ENCODE peak calls at places on chromosomes 4 and X, in ten cellular contexts. One of them, this sample, is unnamed.

GRCh38 chr4:138958519-138958918 is 57.1 kb upstream of the NOCT start:
- DNase-seq in activated CD4-positive, alpha-beta T cell treated with anti-CD3 and anti-CD28 coated beads for 48 hours: no peak
- DNase-seq in Right ventricle myocardium inferior: no peak
- DNase-seq in T-helper 22 cell: no peak
- DNase-seq in WTC11: no peak
- DNase-seq in hypothalamus: no peak
- DNase-seq in astrocyte: no peak
- DNase-seq in brain microvascular endothelial cell: no peak
- DNase-seq in NCI-H1092 treated with DMSO at 0.1 percent for 48 hours: no peak
- DNase-seq in fibroblast of the aortic adventitia: no peak
- DNase-seq in this sample: peak

GRCh38 chr4:106746451-106746850 is 289.7 kb downstream of the DKK2 start:
- DNase-seq in activated CD4-positive, alpha-beta T cell treated with anti-CD3 and anti-CD28 coated beads for 48 hours: no peak
- DNase-seq in Right ventricle myocardium inferior: no peak
- DNase-seq in T-helper 22 cell: no peak
- DNase-seq in WTC11: no peak
- DNase-seq in hypothalamus: no peak
- DNase-seq in astrocyte: peak
- DNase-seq in brain microvascular endothelial cell: peak
- DNase-seq in NCI-H1092 treated with DMSO at 0.1 percent for 48 hours: no peak
- DNase-seq in fibroblast of the aortic adventitia: no peak
- DNase-seq in this sample: no peak

GRCh38 chrX:69324851-69325250 is 159.6 kb upstream of the PJA1 start:
- DNase-seq in activated CD4-positive, alpha-beta T cell treated with anti-CD3 and anti-CD28 coated beads for 48 hours: no peak
- DNase-seq in Right ventricle myocardium inferior: no peak
- DNase-seq in T-helper 22 cell: no peak
- DNase-seq in WTC11: no peak
- DNase-seq in hypothalamus: no peak
- DNase-seq in astrocyte: no peak
- DNase-seq in brain microvascular endothelial cell: no peak
- DNase-seq in NCI-H1092 treated with DMSO at 0.1 percent for 48 hours: no peak
- DNase-seq in fibroblast of the aortic adventitia: no peak
- DNase-seq in this sample: no peak

GRCh38 chr4:121535351-121535750 is 154.5 kb upstream of the QRFPR start:
- DNase-seq in activated CD4-positive, alpha-beta T cell treated with anti-CD3 and anti-CD28 coated beads for 48 hours: no peak
- DNase-seq in Right ventricle myocardium inferior: no peak
- DNase-seq in T-helper 22 cell: no peak
- DNase-seq in WTC11: no peak
- DNase-seq in hypothalamus: no peak
- DNase-seq in astrocyte: no peak
- DNase-seq in brain microvascular endothelial cell: no peak
- DNase-seq in NCI-H1092 treated with DMSO at 0.1 percent for 48 hours: no peak
- DNase-seq in fibroblast of the aortic adventitia: no peak
- DNase-seq in this sample: no peak

GRCh38 chrX:94814216-94814615 is 1140.2 kb downstream of the FAM133A start:
- DNase-seq in activated CD4-positive, alpha-beta T cell treated with anti-CD3 and anti-CD28 coated beads for 48 hours: no peak
- DNase-seq in Right ventricle myocardium inferior: no peak
- DNase-seq in T-helper 22 cell: no peak
- DNase-seq in WTC11: no peak
- DNase-seq in hypothalamus: no peak
- DNase-seq in astrocyte: no peak
- DNase-seq in brain microvascular endothelial cell: no peak
- DNase-seq in NCI-H1092 treated with DMSO at 0.1 percent for 48 hours: no peak
- DNase-seq in fibroblast of the aortic adventitia: no peak
- DNase-seq in this sample: no peak

GRCh38 chr4:183171484-183172267 is 72.6 kb downstream of the WWC2 start:
- DNase-seq in activated CD4-positive, alpha-beta T cell treated with anti-CD3 and anti-CD28 coated beads for 48 hours: no peak
- DNase-seq in Right ventricle myocardium inferior: no peak
- DNase-seq in T-helper 22 cell: no peak
- DNase-seq in WTC11: no peak
- DNase-seq in hypothalamus: no peak
- DNase-seq in astrocyte: no peak
- DNase-seq in brain microvascular endothelial cell: no peak
- DNase-seq in NCI-H1092 treated with DMSO at 0.1 percent for 48 hours: no peak
- DNase-seq in fibroblast of the aortic adventitia: no peak
- DNase-seq in this sample: no peak

GRCh38 chr4:155478336-155478825 is 101.6 kb upstream of the MAP9 start:
- DNase-seq in activated CD4-positive, alpha-beta T cell treated with anti-CD3 and anti-CD28 coated beads for 48 hours: no peak
- DNase-seq in Right ventricle myocardium inferior: no peak
- DNase-seq in T-helper 22 cell: no peak
- DNase-seq in WTC11: no peak
- DNase-seq in hypothalamus: no peak
- DNase-seq in astrocyte: peak
- DNase-seq in brain microvascular endothelial cell: no peak
- DNase-seq in NCI-H1092 treated with DMSO at 0.1 percent for 48 hours: no peak
- DNase-seq in fibroblast of the aortic adventitia: peak
- DNase-seq in this sample: no peak

GRCh38 chrX:54357414-54358377 is at the start of gene WNK3:
- DNase-seq in activated CD4-positive, alpha-beta T cell treated with anti-CD3 and anti-CD28 coated beads for 48 hours: peak
- DNase-seq in Right ventricle myocardium inferior: peak
- DNase-seq in T-helper 22 cell: no peak
- DNase-seq in WTC11: peak
- DNase-seq in hypothalamus: peak
- DNase-seq in astrocyte: peak
- DNase-seq in brain microvascular endothelial cell: peak
- DNase-seq in NCI-H1092 treated with DMSO at 0.1 percent for 48 hours: peak
- DNase-seq in fibroblast of the aortic adventitia: peak
- DNase-seq in this sample: peak

GRCh38 chrX:154363706-154364439 is 10.6 kb downstream of the FLNA start:
- DNase-seq in activated CD4-positive, alpha-beta T cell treated with anti-CD3 and anti-CD28 coated beads for 48 hours: no peak
- DNase-seq in Right ventricle myocardium inferior: no peak
- DNase-seq in T-helper 22 cell: no peak
- DNase-seq in WTC11: no peak
- DNase-seq in hypothalamus: no peak
- DNase-seq in astrocyte: no peak
- DNase-seq in brain microvascular endothelial cell: no peak
- DNase-seq in NCI-H1092 treated with DMSO at 0.1 percent for 48 hours: no peak
- DNase-seq in fibroblast of the aortic adventitia: no peak
- DNase-seq in this sample: no peak

GRCh38 chr4:112007361-112007760 is 137.9 kb upstream of the FAM241A start:
- DNase-seq in activated CD4-positive, alpha-beta T cell treated with anti-CD3 and anti-CD28 coated beads for 48 hours: no peak
- DNase-seq in Right ventricle myocardium inferior: no peak
- DNase-seq in T-helper 22 cell: no peak
- DNase-seq in WTC11: no peak
- DNase-seq in hypothalamus: no peak
- DNase-seq in astrocyte: no peak
- DNase-seq in brain microvascular endothelial cell: no peak
- DNase-seq in NCI-H1092 treated with DMSO at 0.1 percent for 48 hours: no peak
- DNase-seq in fibroblast of the aortic adventitia: no peak
- DNase-seq in this sample: no peak

GRCh38 chr4:147096667-147097604 is 151.3 kb upstream of the TTC29 start:
- DNase-seq in activated CD4-positive, alpha-beta T cell treated with anti-CD3 and anti-CD28 coated beads for 48 hours: no peak
- DNase-seq in Right ventricle myocardium inferior: no peak
- DNase-seq in T-helper 22 cell: no peak
- DNase-seq in WTC11: no peak
- DNase-seq in hypothalamus: no peak
- DNase-seq in astrocyte: no peak
- DNase-seq in brain microvascular endothelial cell: no peak
- DNase-seq in NCI-H1092 treated with DMSO at 0.1 percent for 48 hours: peak
- DNase-seq in fibroblast of the aortic adventitia: peak
- DNase-seq in this sample: no peak

GRCh38 chr4:153509724-153510123 is 43.6 kb downstream of the TMEM131L start:
- DNase-seq in activated CD4-positive, alpha-beta T cell treated with anti-CD3 and anti-CD28 coated beads for 48 hours: no peak
- DNase-seq in Right ventricle myocardium inferior: no peak
- DNase-seq in T-helper 22 cell: no peak
- DNase-seq in WTC11: no peak
- DNase-seq in hypothalamus: no peak
- DNase-seq in astrocyte: no peak
- DNase-seq in brain microvascular endothelial cell: no peak
- DNase-seq in NCI-H1092 treated with DMSO at 0.1 percent for 48 hours: no peak
- DNase-seq in fibroblast of the aortic adventitia: no peak
- DNase-seq in this sample: no peak

GRCh38 chr4:147822128-147822527 is 90.2 kb downstream of the ARHGAP10 start:
- DNase-seq in activated CD4-positive, alpha-beta T cell treated with anti-CD3 and anti-CD28 coated beads for 48 hours: no peak
- DNase-seq in Right ventricle myocardium inferior: peak
- DNase-seq in T-helper 22 cell: no peak
- DNase-seq in WTC11: no peak
- DNase-seq in hypothalamus: no peak
- DNase-seq in astrocyte: peak
- DNase-seq in brain microvascular endothelial cell: no peak
- DNase-seq in NCI-H1092 treated with DMSO at 0.1 percent for 48 hours: no peak
- DNase-seq in fibroblast of the aortic adventitia: peak
- DNase-seq in this sample: no peak

GRCh38 chr4:46016306-46016705 is 107.5 kb downstream of the GABRG1 start:
- DNase-seq in activated CD4-positive, alpha-beta T cell treated with anti-CD3 and anti-CD28 coated beads for 48 hours: no peak
- DNase-seq in Right ventricle myocardium inferior: no peak
- DNase-seq in T-helper 22 cell: no peak
- DNase-seq in WTC11: no peak
- DNase-seq in hypothalamus: no peak
- DNase-seq in astrocyte: no peak
- DNase-seq in brain microvascular endothelial cell: no peak
- DNase-seq in NCI-H1092 treated with DMSO at 0.1 percent for 48 hours: no peak
- DNase-seq in fibroblast of the aortic adventitia: no peak
- DNase-seq in this sample: no peak

GRCh38 chr4:43224591-43224990 is 332.1 kb downstream of the GRXCR1 start:
- DNase-seq in activated CD4-positive, alpha-beta T cell treated with anti-CD3 and anti-CD28 coated beads for 48 hours: no peak
- DNase-seq in Right ventricle myocardium inferior: no peak
- DNase-seq in T-helper 22 cell: no peak
- DNase-seq in WTC11: no peak
- DNase-seq in hypothalamus: no peak
- DNase-seq in astrocyte: no peak
- DNase-seq in brain microvascular endothelial cell: no peak
- DNase-seq in NCI-H1092 treated with DMSO at 0.1 percent for 48 hours: no peak
- DNase-seq in fibroblast of the aortic adventitia: peak
- DNase-seq in this sample: no peak

GRCh38 chr4:163554870-163555465 is 60.5 kb downstream of the TMA16 start:
- DNase-seq in activated CD4-positive, alpha-beta T cell treated with anti-CD3 and anti-CD28 coated beads for 48 hours: no peak
- DNase-seq in Right ventricle myocardium inferior: no peak
- DNase-seq in T-helper 22 cell: no peak
- DNase-seq in WTC11: no peak
- DNase-seq in hypothalamus: no peak
- DNase-seq in astrocyte: no peak
- DNase-seq in brain microvascular endothelial cell: no peak
- DNase-seq in NCI-H1092 treated with DMSO at 0.1 percent for 48 hours: peak
- DNase-seq in fibroblast of the aortic adventitia: peak
- DNase-seq in this sample: no peak

GRCh38 chr4:56424697-56425514 is 10.5 kb downstream of the PPAT start:
- DNase-seq in activated CD4-positive, alpha-beta T cell treated with anti-CD3 and anti-CD28 coated beads for 48 hours: peak
- DNase-seq in Right ventricle myocardium inferior: no peak
- DNase-seq in T-helper 22 cell: no peak
- DNase-seq in WTC11: no peak
- DNase-seq in hypothalamus: no peak
- DNase-seq in astrocyte: no peak
- DNase-seq in brain microvascular endothelial cell: peak
- DNase-seq in NCI-H1092 treated with DMSO at 0.1 percent for 48 hours: no peak
- DNase-seq in fibroblast of the aortic adventitia: peak
- DNase-seq in this sample: no peak

GRCh38 chrX:44915361-44915868 is 42.4 kb downstream of the KDM6A start:
- DNase-seq in activated CD4-positive, alpha-beta T cell treated with anti-CD3 and anti-CD28 coated beads for 48 hours: no peak
- DNase-seq in Right ventricle myocardium inferior: no peak
- DNase-seq in T-helper 22 cell: no peak
- DNase-seq in WTC11: no peak
- DNase-seq in hypothalamus: no peak
- DNase-seq in astrocyte: peak
- DNase-seq in brain microvascular endothelial cell: no peak
- DNase-seq in NCI-H1092 treated with DMSO at 0.1 percent for 48 hours: no peak
- DNase-seq in fibroblast of the aortic adventitia: peak
- DNase-seq in this sample: no peak

GRCh38 chr4:38634047-38634759 is 29.8 kb upstream of the KLF3 start:
- DNase-seq in activated CD4-positive, alpha-beta T cell treated with anti-CD3 and anti-CD28 coated beads for 48 hours: no peak
- DNase-seq in Right ventricle myocardium inferior: no peak
- DNase-seq in T-helper 22 cell: no peak
- DNase-seq in WTC11: no peak
- DNase-seq in hypothalamus: no peak
- DNase-seq in astrocyte: no peak
- DNase-seq in brain microvascular endothelial cell: no peak
- DNase-seq in NCI-H1092 treated with DMSO at 0.1 percent for 48 hours: no peak
- DNase-seq in fibroblast of the aortic adventitia: peak
- DNase-seq in this sample: no peak

GRCh38 chrX:41273638-41274037 is 60.3 kb upstream of the DDX3X start:
- DNase-seq in activated CD4-positive, alpha-beta T cell treated with anti-CD3 and anti-CD28 coated beads for 48 hours: no peak
- DNase-seq in Right ventricle myocardium inferior: no peak
- DNase-seq in T-helper 22 cell: no peak
- DNase-seq in WTC11: no peak
- DNase-seq in hypothalamus: no peak
- DNase-seq in astrocyte: peak
- DNase-seq in brain microvascular endothelial cell: no peak
- DNase-seq in NCI-H1092 treated with DMSO at 0.1 percent for 48 hours: no peak
- DNase-seq in fibroblast of the aortic adventitia: peak
- DNase-seq in this sample: no peak

GRCh38 chr4:14168919-14169318 is 541.4 kb upstream of the BOD1L1 start:
- DNase-seq in activated CD4-positive, alpha-beta T cell treated with anti-CD3 and anti-CD28 coated beads for 48 hours: peak
- DNase-seq in Right ventricle myocardium inferior: no peak
- DNase-seq in T-helper 22 cell: no peak
- DNase-seq in WTC11: no peak
- DNase-seq in hypothalamus: no peak
- DNase-seq in astrocyte: peak
- DNase-seq in brain microvascular endothelial cell: peak
- DNase-seq in NCI-H1092 treated with DMSO at 0.1 percent for 48 hours: peak
- DNase-seq in fibroblast of the aortic adventitia: peak
- DNase-seq in this sample: no peak

GRCh38 chrX:150919401-150919800 is 20.9 kb upstream of the CD99L2 start:
- DNase-seq in activated CD4-positive, alpha-beta T cell treated with anti-CD3 and anti-CD28 coated beads for 48 hours: no peak
- DNase-seq in Right ventricle myocardium inferior: no peak
- DNase-seq in T-helper 22 cell: no peak
- DNase-seq in WTC11: no peak
- DNase-seq in hypothalamus: no peak
- DNase-seq in astrocyte: no peak
- DNase-seq in brain microvascular endothelial cell: no peak
- DNase-seq in NCI-H1092 treated with DMSO at 0.1 percent for 48 hours: no peak
- DNase-seq in fibroblast of the aortic adventitia: no peak
- DNase-seq in this sample: no peak

GRCh38 chr4:74014332-74014731 is 15.9 kb upstream of the CXCL5 start:
- DNase-seq in activated CD4-positive, alpha-beta T cell treated with anti-CD3 and anti-CD28 coated beads for 48 hours: no peak
- DNase-seq in Right ventricle myocardium inferior: no peak
- DNase-seq in T-helper 22 cell: no peak
- DNase-seq in WTC11: no peak
- DNase-seq in hypothalamus: no peak
- DNase-seq in astrocyte: no peak
- DNase-seq in brain microvascular endothelial cell: no peak
- DNase-seq in NCI-H1092 treated with DMSO at 0.1 percent for 48 hours: no peak
- DNase-seq in fibroblast of the aortic adventitia: peak
- DNase-seq in this sample: no peak

GRCh38 chr4:151804821-151805220 is 44.0 kb upstream of the GATB start:
- DNase-seq in activated CD4-positive, alpha-beta T cell treated with anti-CD3 and anti-CD28 coated beads for 48 hours: no peak
- DNase-seq in Right ventricle myocardium inferior: no peak
- DNase-seq in T-helper 22 cell: no peak
- DNase-seq in WTC11: no peak
- DNase-seq in hypothalamus: no peak
- DNase-seq in astrocyte: peak
- DNase-seq in brain microvascular endothelial cell: no peak
- DNase-seq in NCI-H1092 treated with DMSO at 0.1 percent for 48 hours: no peak
- DNase-seq in fibroblast of the aortic adventitia: no peak
- DNase-seq in this sample: no peak

GRCh38 chr4:98516042-98516440 is 142.4 kb downstream of the TSPAN5 start:
- DNase-seq in activated CD4-positive, alpha-beta T cell treated with anti-CD3 and anti-CD28 coated beads for 48 hours: no peak
- DNase-seq in Right ventricle myocardium inferior: no peak
- DNase-seq in T-helper 22 cell: no peak
- DNase-seq in WTC11: no peak
- DNase-seq in hypothalamus: no peak
- DNase-seq in astrocyte: peak
- DNase-seq in brain microvascular endothelial cell: peak
- DNase-seq in NCI-H1092 treated with DMSO at 0.1 percent for 48 hours: no peak
- DNase-seq in fibroblast of the aortic adventitia: peak
- DNase-seq in this sample: no peak

GRCh38 chr4:98566491-98567008 is 91.9 kb downstream of the TSPAN5 start:
- DNase-seq in activated CD4-positive, alpha-beta T cell treated with anti-CD3 and anti-CD28 coated beads for 48 hours: no peak
- DNase-seq in Right ventricle myocardium inferior: no peak
- DNase-seq in T-helper 22 cell: no peak
- DNase-seq in WTC11: no peak
- DNase-seq in hypothalamus: peak
- DNase-seq in astrocyte: no peak
- DNase-seq in brain microvascular endothelial cell: no peak
- DNase-seq in NCI-H1092 treated with DMSO at 0.1 percent for 48 hours: peak
- DNase-seq in fibroblast of the aortic adventitia: peak
- DNase-seq in this sample: no peak

GRCh38 chr4:87092389-87093141 is 127.9 kb downstream of the KLHL8 start:
- DNase-seq in activated CD4-positive, alpha-beta T cell treated with anti-CD3 and anti-CD28 coated beads for 48 hours: peak
- DNase-seq in Right ventricle myocardium inferior: no peak
- DNase-seq in T-helper 22 cell: no peak
- DNase-seq in WTC11: no peak
- DNase-seq in hypothalamus: peak
- DNase-seq in astrocyte: peak
- DNase-seq in brain microvascular endothelial cell: peak
- DNase-seq in NCI-H1092 treated with DMSO at 0.1 percent for 48 hours: peak
- DNase-seq in fibroblast of the aortic adventitia: peak
- DNase-seq in this sample: no peak

GRCh38 chr4:134628074-134628473 is 426.5 kb upstream of the PABPC4L start:
- DNase-seq in activated CD4-positive, alpha-beta T cell treated with anti-CD3 and anti-CD28 coated beads for 48 hours: no peak
- DNase-seq in Right ventricle myocardium inferior: no peak
- DNase-seq in T-helper 22 cell: no peak
- DNase-seq in WTC11: no peak
- DNase-seq in hypothalamus: no peak
- DNase-seq in astrocyte: peak
- DNase-seq in brain microvascular endothelial cell: no peak
- DNase-seq in NCI-H1092 treated with DMSO at 0.1 percent for 48 hours: no peak
- DNase-seq in fibroblast of the aortic adventitia: no peak
- DNase-seq in this sample: no peak